ENCODE peak calls at places on chromosome 5, in four cellular contexts. One of them, this sample, is unnamed.

GRCh38 chr5:160869962-160870521 is 18.0 kb upstream of the ATP10B start:
- DNase-seq in activated naive CD4-positive, alpha-beta T cell treated with Interleukin-2 at 50 U/mL for 16 hours: no peak
- DNase-seq in substantia nigra: no peak
- DNase-seq in right cardiac atrium: no peak
- DNase-seq in this sample: no peak

GRCh38 chr5:139223481-139223880 is 25.3 kb upstream of the SIL1 start:
- DNase-seq in substantia nigra: no peak
- DNase-seq in right cardiac atrium: no peak
- DNase-seq in activated naive CD4-positive, alpha-beta T cell treated with Interleukin-2 at 50 U/mL for 16 hours: no peak
- DNase-seq in this sample: no peak

GRCh38 chr5:97480313-97480712 is 297.3 kb upstream of the RIOK2 start:
- DNase-seq in activated naive CD4-positive, alpha-beta T cell treated with Interleukin-2 at 50 U/mL for 16 hours: no peak
- DNase-seq in right cardiac atrium: no peak
- DNase-seq in substantia nigra: no peak
- DNase-seq in this sample: no peak

GRCh38 chr5:149420509-149421371 is 41.6 kb upstream of the IL17B start:
- DNase-seq in activated naive CD4-positive, alpha-beta T cell treated with Interleukin-2 at 50 U/mL for 16 hours: no peak
- DNase-seq in substantia nigra: no peak
- DNase-seq in right cardiac atrium: no peak
- DNase-seq in this sample: no peak

GRCh38 chr5:110925916-110926315 is 145.6 kb upstream of the TSLP start:
- DNase-seq in right cardiac atrium: no peak
- DNase-seq in activated naive CD4-positive, alpha-beta T cell treated with Interleukin-2 at 50 U/mL for 16 hours: no peak
- DNase-seq in substantia nigra: no peak
- DNase-seq in this sample: no peak

GRCh38 chr5:80059354-80059980 is 24.3 kb downstream of the THBS4 start:
- DNase-seq in activated naive CD4-positive, alpha-beta T cell treated with Interleukin-2 at 50 U/mL for 16 hours: peak; percentile 29
- DNase-seq in right cardiac atrium: no peak
- DNase-seq in substantia nigra: no peak
- DNase-seq in this sample: no peak

GRCh38 chr5:24110019-24110615 is 534.7 kb downstream of the CDH10 start:
- DNase-seq in substantia nigra: no peak
- DNase-seq in right cardiac atrium: no peak
- DNase-seq in activated naive CD4-positive, alpha-beta T cell treated with Interleukin-2 at 50 U/mL for 16 hours: no peak
- DNase-seq in this sample: no peak

GRCh38 chr5:172054611-172055153 is 48.2 kb upstream of the FBXW11 start:
- DNase-seq in right cardiac atrium: no peak
- DNase-seq in activated naive CD4-positive, alpha-beta T cell treated with Interleukin-2 at 50 U/mL for 16 hours: no peak
- DNase-seq in substantia nigra: no peak
- DNase-seq in this sample: no peak

GRCh38 chr5:454936-455335 is 12.0 kb downstream of the EXOC3 start:
- DNase-seq in activated naive CD4-positive, alpha-beta T cell treated with Interleukin-2 at 50 U/mL for 16 hours: no peak
- DNase-seq in right cardiac atrium: no peak
- DNase-seq in substantia nigra: no peak
- DNase-seq in this sample: peak; percentile 5